ENCODE peak calls at places on chromosome 17, in ten cellular contexts. M, K, V, B, F, C, Q, S, J and A are unnamed samples.

GRCh38 chr17:78395186-78395585 is 16.7 kb downstream of the PGS1 start:
- DNase-seq in M (no peak), K (no peak), V (no peak), B (no peak), F (no peak), C (no peak), Q (no peak), S (no peak), J (no peak), A (no peak)

GRCh38 chr17:31645351-31645750 is 213.7 kb downstream of the COPRS start:
- DNase-seq in M (no peak), K (no peak), V (no peak), B (no peak), F (no peak), C (no peak), Q (no peak), S (no peak), J (no peak), A (no peak)

GRCh38 chr17:6421700-6422604 is 13.0 kb downstream of the AIPL1 start:
- DNase-seq in M (peak; percentile 81), K (peak; percentile 61), V (peak; percentile 83), B (peak; percentile 95), F (peak; percentile 27), C (peak; percentile 90), Q (peak; percentile 78), S (peak; percentile 80), J (peak; percentile 71), A (peak; percentile 85)

GRCh38 chr17:78600181-78600651 is 23.0 kb upstream of the DNAH17 start:
- DNase-seq in M (peak; percentile 70), K (no peak), V (no peak), B (no peak), F (no peak), C (no peak), Q (no peak), S (no peak), J (no peak), A (no peak)

GRCh38 chr17:32777436-32777835 is 99.5 kb downstream of the MYO1D start:
- DNase-seq in M (no peak), K (no peak), V (no peak), B (no peak), F (no peak), C (no peak), Q (no peak), S (no peak), J (no peak), A (no peak)

GRCh38 chr17:80008383-80008840 is 27.3 kb downstream of the TBC1D16 start:
- DNase-seq in M (peak; percentile 79), K (peak; percentile 86), V (peak; percentile 91), B (peak; percentile 95), F (peak; percentile 53), C (peak; percentile 87), Q (peak; percentile 94), S (peak; percentile 86), J (peak; percentile 80), A (peak; percentile 82)

GRCh38 chr17:48241131-48241591 is 133.6 kb downstream of the SNX11 start:
- DNase-seq in M (peak; percentile 61), K (no peak), V (no peak), B (no peak), F (peak; percentile 8), C (peak; percentile 51), Q (peak; percentile 14), S (no peak), J (peak; percentile 36), A (no peak)

GRCh38 chr17:29589524-29590260 is at the start of gene GIT1:
- DNase-seq in M (peak; percentile 90), K (peak; percentile 85), V (peak; percentile 89), B (peak; percentile 95), F (peak; percentile 75), C (peak; percentile 82), Q (peak; percentile 86), S (peak; percentile 90), J (peak; percentile 86), A (peak; percentile 91)

GRCh38 chr17:751269-752001 is 629 bp downstream of the GEMIN4 start:
- DNase-seq in M (no peak), K (no peak), V (no peak), B (peak; percentile 89), F (no peak), C (peak; percentile 44), Q (peak; percentile 28), S (peak; percentile 49), J (peak; percentile 44), A (peak; percentile 38)

GRCh38 chr17:64128787-64129514 is 993 bp downstream of the ERN1 start:
- DNase-seq in M (no peak), K (peak; percentile 46), V (peak; percentile 63), B (peak; percentile 91), F (no peak), C (no peak), Q (peak; percentile 55), S (peak; percentile 62), J (no peak), A (peak; percentile 48)

GRCh38 chr17:45090711-45091110 is 29.6 kb downstream of the NMT1 start:
- DNase-seq in M (no peak), K (no peak), V (no peak), B (no peak), F (no peak), C (peak; percentile 69), Q (no peak), S (no peak), J (no peak), A (no peak)

GRCh38 chr17:64005734-64006167 is 7.6 kb downstream of the PRR29 start:
- DNase-seq in M (no peak), K (no peak), V (peak; percentile 67), B (peak; percentile 87), F (no peak), C (peak; percentile 28), Q (peak; percentile 48), S (peak; percentile 33), J (no peak), A (no peak)

GRCh38 chr17:61927211-61928100 is at the start of gene INTS2:
- DNase-seq in M (peak; percentile 97), K (peak; percentile 95), V (peak; percentile 97), B (peak; percentile 99), F (peak; percentile 91), C (peak; percentile 97), Q (peak; percentile 95), S (peak; percentile 97), J (peak; percentile 97), A (peak; percentile 97)

GRCh38 chr17:7282752-7283321 is 1.3 kb downstream of the SLC2A4 start:
- DNase-seq in M (no peak), K (no peak), V (no peak), B (no peak), F (peak; percentile 69), C (no peak), Q (no peak), S (no peak), J (no peak), A (no peak)

GRCh38 chr17:62597920-62598319 is 29.6 kb upstream of the MRC2 start:
- DNase-seq in M (no peak), K (no peak), V (peak; percentile 81), B (no peak), F (no peak), C (peak; percentile 64), Q (no peak), S (no peak), J (peak; percentile 51), A (peak; percentile 26)

GRCh38 chr17:66791337-66791736 is 43.6 kb upstream of the CACNG5 start:
- DNase-seq in M (peak; percentile 45), K (no peak), V (no peak), B (peak; percentile 85), F (no peak), C (peak; percentile 74), Q (peak; percentile 34), S (no peak), J (no peak), A (no peak)
- TF ChIP-seq POLR2A in M (no peak), K (no peak), V (no peak), B (no peak), F (no peak), C (peak; percentile 21), Q (no peak), S (no peak), J (no peak), A (no peak)

DNA sequence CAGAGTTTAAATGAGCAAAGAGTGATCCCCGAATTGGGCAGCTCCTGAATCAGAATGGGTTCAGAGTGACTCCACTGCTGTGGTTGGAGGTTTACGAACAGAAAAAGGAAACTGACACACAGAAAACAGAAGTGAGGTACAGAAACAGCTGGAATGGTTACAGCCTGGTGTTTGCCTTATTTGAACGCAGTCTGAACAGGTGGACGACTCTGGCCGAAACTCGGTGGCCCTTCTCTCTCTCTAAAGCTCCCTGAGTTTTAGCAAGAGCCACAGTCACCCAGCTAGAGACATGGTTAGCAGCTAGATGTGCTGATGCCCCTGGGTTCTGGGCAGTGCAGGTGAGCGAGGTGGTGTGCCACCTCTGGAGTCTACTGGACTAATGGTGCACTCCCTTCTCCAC is 54.2 kb upstream of the ATP2A3 start:
- DNase-seq in M (no peak), K (no peak), V (no peak), B (no peak), F (no peak), C (no peak), Q (no peak), S (peak; percentile 50), J (no peak), A (no peak)
- TF ChIP-seq POLR2A in M (no peak), K (no peak), V (no peak), B (no peak), F (no peak), C (no peak), Q (no peak), S (no peak), J (no peak), A (no peak)

GRCh38 chr17:41499714-41500113 is 5.7 kb downstream of the KRT13 start:
- DNase-seq in M (no peak), K (no peak), V (no peak), B (no peak), F (no peak), C (no peak), Q (no peak), S (no peak), J (no peak), A (no peak)

GRCh38 chr17:41494524-41494923 is 4.8 kb upstream of the KRT36 start:
- DNase-seq in M (no peak), K (no peak), V (no peak), B (no peak), F (no peak), C (no peak), Q (no peak), S (no peak), J (no peak), A (no peak)

GRCh38 chr17:41500131-41500911 is 5.1 kb downstream of the KRT13 start:
- DNase-seq in M (no peak), K (no peak), V (no peak), B (no peak), F (no peak), C (no peak), Q (no peak), S (no peak), J (no peak), A (no peak)

GRCh38 chr17:41498276-41498675 is 7.1 kb downstream of the KRT13 start:
- DNase-seq in M (no peak), K (no peak), V (no peak), B (no peak), F (no peak), C (no peak), Q (no peak), S (no peak), J (no peak), A (no peak)

GRCh38 chr17:41496803-41497484 is 7.2 kb upstream of the KRT36 start:
- DNase-seq in M (peak; percentile 69), K (peak; percentile 59), V (peak; percentile 69), B (no peak), F (peak; percentile 22), C (peak; percentile 64), Q (peak; percentile 55), S (peak; percentile 84), J (peak; percentile 37), A (peak; percentile 69)
- TF ChIP-seq POLR2A in M (no peak), K (no peak), V (no peak), B (no peak), F (no peak), C (no peak), Q (no peak), S (peak; percentile 69), J (no peak), A (no peak)

GRCh38 chr17:40430272-40431230 is 12.7 kb upstream of the IGFBP4 start:
- DNase-seq in M (no peak), K (no peak), V (no peak), B (peak; percentile 63), F (no peak), C (peak; percentile 3), Q (no peak), S (no peak), J (no peak), A (no peak)
- TF ChIP-seq POLR2A in M (no peak), K (no peak), V (no peak), B (no peak), F (no peak), C (no peak), Q (no peak), S (no peak), J (no peak), A (no peak)